ENCODE peak calls at places on chromosomes 1 and 21, in ten cellular contexts. C is neural crest cell; Q is esophagus squamous epithelium; J is cardiac fibroblast; T is CD8-positive, alpha-beta T cell; G is activated naive CD4-positive, alpha-beta T cell treated with anti-CD3 and anti-CD28 coated beads, Interleukin-2, amount 10 ng/mL, durations not matched to agents 7 days and 5 days; O is HEK293T; I is iPS-NIHi11; L is kidney glomerular epithelial cell; V is NCI-H1436. Z is an unnamed sample.

GRCh38 chr1:156664949-156665411 is 12.2 kb downstream of the NES start:
- DNase-seq in C (peak; percentile 46), Q (no peak), J (peak; percentile 37), T (no peak), G (no peak), O (no peak), I (no peak), L (no peak), V (no peak), Z (no peak)

GRCh38 chr1:37035828-37036666 is 1.7 kb upstream of the GRIK3 start:
- DNase-seq in C (no peak), Q (no peak), J (no peak), T (no peak), G (peak; percentile 24), O (no peak), I (peak; percentile 37), L (no peak), V (peak; percentile 60), Z (no peak)

GRCh38 chr1:157403608-157404007 is 148.7 kb downstream of the FCRL5 start:
- DNase-seq in C (no peak), Q (no peak), J (no peak), T (no peak), G (no peak), O (no peak), I (no peak), L (no peak), V (no peak), Z (no peak)

GRCh38 chr21:44854664-44855446 is 18.6 kb downstream of the PTTG1IP start:
- DNase-seq in C (no peak), Q (no peak), J (no peak), T (no peak), G (no peak), O (no peak), I (no peak), L (no peak), V (no peak), Z (no peak)

GRCh38 chr21:16264314-16264713 is 534.5 kb downstream of the USP25 start:
- DNase-seq in C (no peak), Q (no peak), J (peak; percentile 37), T (no peak), G (no peak), O (no peak), I (no peak), L (no peak), V (no peak), Z (no peak)

GRCh38 chr1:201172336-201172735 is 18.1 kb upstream of the TMEM9 start:
- DNase-seq in C (no peak), Q (no peak), J (no peak), T (no peak), G (no peak), O (no peak), I (no peak), L (no peak), V (no peak), Z (no peak)

GRCh38 chr1:8090241-8090702 is 64.2 kb upstream of the ERRFI1 start:
- DNase-seq in C (no peak), Q (no peak), J (peak; percentile 93), T (no peak), G (no peak), O (no peak), I (no peak), L (peak; percentile 83), V (no peak), Z (no peak)

GRCh38 chr21:38491536-38491935 is 6.7 kb downstream of the ERG start:
- DNase-seq in C (no peak), Q (no peak), J (peak; percentile 22), T (no peak), G (no peak), O (no peak), I (no peak), L (no peak), V (no peak), Z (no peak)

GRCh38 chr1:109399326-109399957 is 1.7 kb upstream of the SORT1 start:
- DNase-seq in C (peak; percentile 47), Q (no peak), J (peak; percentile 75), T (no peak), G (no peak), O (peak; percentile 41), I (peak; percentile 33), L (peak; percentile 81), V (peak; percentile 66), Z (no peak)

GRCh38 chr1:92538413-92539061 is 51.8 kb upstream of the GFI1 start:
- DNase-seq in C (no peak), Q (no peak), J (no peak), T (no peak), G (no peak), O (no peak), I (no peak), L (no peak), V (no peak), Z (no peak)

GRCh38 chr1:175297291-175297690 is 104.7 kb upstream of the KIAA0040 start:
- DNase-seq in C (no peak), Q (no peak), J (no peak), T (no peak), G (no peak), O (no peak), I (no peak), L (no peak), V (no peak), Z (no peak)

GRCh38 chr21:45124596-45124995 is 50.2 kb downstream of the ADARB1 start:
- DNase-seq in C (no peak), Q (no peak), J (no peak), T (no peak), G (no peak), O (no peak), I (no peak), L (no peak), V (no peak), Z (no peak)

GRCh38 chr21:15009964-15010363 is 54.8 kb downstream of the NRIP1 start:
- DNase-seq in C (no peak), Q (no peak), J (peak; percentile 62), T (no peak), G (no peak), O (no peak), I (no peak), L (no peak), V (no peak), Z (no peak)

GRCh38 chr1:178052650-178053461 is 41.0 kb upstream of the RASAL2 start:
- DNase-seq in C (no peak), Q (no peak), J (peak; percentile 55), T (no peak), G (no peak), O (peak; percentile 35), I (no peak), L (peak; percentile 43), V (no peak), Z (no peak)

GRCh38 chr1:87542697-87543096 is 214.0 kb downstream of the LMO4 start:
- DNase-seq in C (no peak), Q (no peak), J (no peak), T (no peak), G (no peak), O (no peak), I (no peak), L (no peak), V (no peak), Z (no peak)

GRCh38 chr21:15841856-15842564 is 112.2 kb downstream of the USP25 start:
- DNase-seq in C (no peak), Q (no peak), J (peak; percentile 79), T (no peak), G (no peak), O (no peak), I (no peak), L (peak; percentile 86), V (no peak), Z (no peak)

GRCh38 chr1:206698990-206699586 is 14.4 kb downstream of the MAPKAPK2 start:
- DNase-seq in C (no peak), Q (no peak), J (no peak), T (no peak), G (no peak), O (no peak), I (no peak), L (no peak), V (no peak), Z (no peak)

GRCh38 chr21:46424062-46424591 is 34.6 kb upstream of the DIP2A start:
- DNase-seq in C (no peak), Q (no peak), J (no peak), T (peak; percentile 25), G (peak; percentile 51), O (no peak), I (peak; percentile 57), L (no peak), V (no peak), Z (no peak)

Z was measured in iPS DF 6.9.